ENCODE peak calls at places on chromosome 6, in six cellular contexts. One of them, this sample, is unnamed.
A peak's percentile ranks its signal among the peaks of the same experiment; 100 is the strongest.

GRCh38 chr6:27293436-27294152 is 18.5 kb downstream of the POM121L2 start:
- DNase-seq in cardiac muscle cell: peak; percentile 25
- DNase-seq in foreskin keratinocyte: peak; percentile 86
- DNase-seq in GM23338: peak; percentile 74
- DNase-seq in left ventricle myocardium inferior: no peak
- DNase-seq in SK-N-SH: no peak
- DNase-seq in this sample: no peak

GRCh38 chr6:19864285-19864684 is 27.1 kb downstream of the ID4 start:
- DNase-seq in left ventricle myocardium inferior: no peak
- DNase-seq in cardiac muscle cell: no peak
- DNase-seq in GM23338: no peak
- DNase-seq in foreskin keratinocyte: no peak
- DNase-seq in SK-N-SH: no peak
- DNase-seq in this sample: no peak

GRCh38 chr6:158854214-158855101 is 35.3 kb upstream of the EZR start:
- DNase-seq in GM23338: peak; percentile 72
- DNase-seq in cardiac muscle cell: no peak
- DNase-seq in foreskin keratinocyte: peak; percentile 64
- DNase-seq in SK-N-SH: no peak
- DNase-seq in left ventricle myocardium inferior: no peak
- DNase-seq in this sample: no peak

GRCh38 chr6:106510090-106510970 is 119.0 kb downstream of the RTN4IP1 start:
- DNase-seq in SK-N-SH: peak; percentile 68
- DNase-seq in left ventricle myocardium inferior: peak; percentile 36
- DNase-seq in GM23338: peak; percentile 71
- DNase-seq in foreskin keratinocyte: peak; percentile 85
- DNase-seq in cardiac muscle cell: peak; percentile 42
- DNase-seq in this sample: peak; percentile 66

GRCh38 chr6:40343318-40343886 is 243.8 kb downstream of the LRFN2 start:
- DNase-seq in SK-N-SH: peak; percentile 4
- DNase-seq in foreskin keratinocyte: peak; percentile 10
- DNase-seq in GM23338: no peak
- DNase-seq in left ventricle myocardium inferior: no peak
- DNase-seq in cardiac muscle cell: no peak
- DNase-seq in this sample: peak; percentile 8

GRCh38 chr6:28117386-28118050 is 6.9 kb upstream of the ZSCAN16 start:
- DNase-seq in GM23338: peak; percentile 12
- DNase-seq in SK-N-SH: no peak
- DNase-seq in left ventricle myocardium inferior: no peak
- DNase-seq in cardiac muscle cell: no peak
- DNase-seq in foreskin keratinocyte: no peak
- DNase-seq in this sample: no peak

GRCh38 chr6:27650620-27651370 is 177.9 kb upstream of the ZNF184 start:
- DNase-seq in SK-N-SH: peak; percentile 61
- DNase-seq in left ventricle myocardium inferior: no peak
- DNase-seq in foreskin keratinocyte: peak; percentile 80
- DNase-seq in cardiac muscle cell: peak; percentile 74
- DNase-seq in GM23338: peak; percentile 91
- DNase-seq in this sample: no peak

GRCh38 chr6:54801669-54802068 is 44.9 kb upstream of the FAM83B start:
- DNase-seq in GM23338: no peak
- DNase-seq in left ventricle myocardium inferior: no peak
- DNase-seq in foreskin keratinocyte: peak; percentile 86
- DNase-seq in SK-N-SH: no peak
- DNase-seq in cardiac muscle cell: no peak
- DNase-seq in this sample: no peak

GRCh38 chr6:114007451-114007953 is 36.6 kb upstream of the HDAC2 start:
- DNase-seq in left ventricle myocardium inferior: no peak
- DNase-seq in SK-N-SH: no peak
- DNase-seq in GM23338: peak; percentile 12
- DNase-seq in cardiac muscle cell: no peak
- DNase-seq in foreskin keratinocyte: no peak
- DNase-seq in this sample: no peak

GRCh38 chr6:116483616-116484015 is 22.4 kb downstream of the CALHM6 start:
- DNase-seq in SK-N-SH: no peak
- DNase-seq in left ventricle myocardium inferior: no peak
- DNase-seq in cardiac muscle cell: no peak
- DNase-seq in GM23338: no peak
- DNase-seq in foreskin keratinocyte: no peak
- DNase-seq in this sample: no peak

GRCh38 chr6:170166511-170167122 is 124.3 kb downstream of the DLL1 start:
- DNase-seq in GM23338: no peak
- DNase-seq in cardiac muscle cell: no peak
- DNase-seq in foreskin keratinocyte: no peak
- DNase-seq in SK-N-SH: no peak
- DNase-seq in left ventricle myocardium inferior: peak; percentile 35
- DNase-seq in this sample: no peak

GRCh38 chr6:121453191-121453590 is 17.7 kb downstream of the GJA1 start:
- DNase-seq in left ventricle myocardium inferior: no peak
- DNase-seq in foreskin keratinocyte: no peak
- DNase-seq in SK-N-SH: no peak
- DNase-seq in cardiac muscle cell: no peak
- DNase-seq in GM23338: no peak
- DNase-seq in this sample: no peak

GRCh38 chr6:122048570-122048969 is 350.9 kb upstream of the HSF2 start:
- DNase-seq in foreskin keratinocyte: no peak
- DNase-seq in SK-N-SH: no peak
- DNase-seq in cardiac muscle cell: no peak
- DNase-seq in left ventricle myocardium inferior: no peak
- DNase-seq in GM23338: no peak
- DNase-seq in this sample: no peak

GRCh38 chr6:166087246-166087645 is 80.4 kb downstream of the TBXT start:
- DNase-seq in cardiac muscle cell: no peak
- DNase-seq in SK-N-SH: no peak
- DNase-seq in left ventricle myocardium inferior: no peak
- DNase-seq in GM23338: no peak
- DNase-seq in foreskin keratinocyte: no peak
- DNase-seq in this sample: no peak

GRCh38 chr6:57423468-57423867 is 106.0 kb downstream of the PRIM2 start:
- DNase-seq in cardiac muscle cell: no peak
- DNase-seq in SK-N-SH: no peak
- DNase-seq in left ventricle myocardium inferior: no peak
- DNase-seq in foreskin keratinocyte: no peak
- DNase-seq in GM23338: peak; percentile 96
- DNase-seq in this sample: no peak

GRCh38 chr6:159577564-159577963 is 115.5 kb downstream of the SOD2 start:
- DNase-seq in left ventricle myocardium inferior: no peak
- DNase-seq in foreskin keratinocyte: peak; percentile 53
- DNase-seq in cardiac muscle cell: no peak
- DNase-seq in GM23338: no peak
- DNase-seq in SK-N-SH: no peak
- DNase-seq in this sample: no peak

GRCh38 chr6:105733556-105734162 is 330.8 kb upstream of the PREP start:
- DNase-seq in GM23338: peak; percentile 79
- DNase-seq in foreskin keratinocyte: peak; percentile 44
- DNase-seq in cardiac muscle cell: peak; percentile 8
- DNase-seq in SK-N-SH: peak; percentile 1
- DNase-seq in left ventricle myocardium inferior: no peak
- DNase-seq in this sample: no peak

GRCh38 chr6:14681699-14682487 is 564.0 kb upstream of the JARID2 start:
- DNase-seq in left ventricle myocardium inferior: no peak
- DNase-seq in foreskin keratinocyte: no peak
- DNase-seq in cardiac muscle cell: no peak
- DNase-seq in GM23338: no peak
- DNase-seq in SK-N-SH: no peak
- DNase-seq in this sample: no peak

GRCh38 chr6:122068291-122068769 is 331.1 kb upstream of the HSF2 start:
- DNase-seq in SK-N-SH: no peak
- DNase-seq in foreskin keratinocyte: no peak
- DNase-seq in cardiac muscle cell: no peak
- DNase-seq in GM23338: no peak
- DNase-seq in left ventricle myocardium inferior: no peak
- DNase-seq in this sample: no peak

GRCh38 chr6:128282956-128283355 is 237.4 kb downstream of the PTPRK start:
- DNase-seq in cardiac muscle cell: peak; percentile 83
- DNase-seq in GM23338: peak; percentile 42
- DNase-seq in foreskin keratinocyte: no peak
- DNase-seq in left ventricle myocardium inferior: no peak
- DNase-seq in SK-N-SH: no peak
- DNase-seq in this sample: no peak

GRCh38 chr6:150273457-150274309 is 95.1 kb upstream of the IYD start:
- DNase-seq in foreskin keratinocyte: no peak
- DNase-seq in left ventricle myocardium inferior: no peak
- DNase-seq in cardiac muscle cell: no peak
- DNase-seq in SK-N-SH: no peak
- DNase-seq in GM23338: no peak
- DNase-seq in this sample: no peak

GRCh38 chr6:31621991-31622390 is 1.5 kb downstream of the PRRC2A start:
- DNase-seq in GM23338: no peak
- DNase-seq in cardiac muscle cell: no peak
- DNase-seq in SK-N-SH: peak; percentile 33
- DNase-seq in foreskin keratinocyte: peak; percentile 17
- DNase-seq in left ventricle myocardium inferior: no peak
- DNase-seq in this sample: no peak

GRCh38 chr6:153207041-153207440 is 76.0 kb upstream of the RGS17 start:
- DNase-seq in left ventricle myocardium inferior: no peak
- DNase-seq in GM23338: no peak
- DNase-seq in SK-N-SH: no peak
- DNase-seq in cardiac muscle cell: no peak
- DNase-seq in foreskin keratinocyte: no peak
- DNase-seq in this sample: no peak

GRCh38 chr6:31794866-31795615 is 511 bp downstream of the VARS1 start:
- DNase-seq in cardiac muscle cell: peak; percentile 29
- DNase-seq in GM23338: peak; percentile 27
- DNase-seq in left ventricle myocardium inferior: no peak
- DNase-seq in foreskin keratinocyte: peak; percentile 53
- DNase-seq in SK-N-SH: peak; percentile 80
- DNase-seq in this sample: no peak

GRCh38 chr6:32969685-32970412 is 1.5 kb downstream of the BRD2 start:
- DNase-seq in left ventricle myocardium inferior: peak; percentile 77
- DNase-seq in foreskin keratinocyte: peak; percentile 95
- DNase-seq in GM23338: peak; percentile 88
- DNase-seq in cardiac muscle cell: peak; percentile 79
- DNase-seq in SK-N-SH: peak; percentile 35
- DNase-seq in this sample: peak; percentile 75

GRCh38 chr6:11221623-11222384 is 10.7 kb downstream of the NEDD9 start:
- DNase-seq in cardiac muscle cell: no peak
- DNase-seq in foreskin keratinocyte: no peak
- DNase-seq in GM23338: no peak
- DNase-seq in SK-N-SH: peak; percentile 63
- DNase-seq in left ventricle myocardium inferior: no peak
- DNase-seq in this sample: no peak

GRCh38 chr6:115398607-115399006 is 662.1 kb downstream of the FRK start:
- DNase-seq in SK-N-SH: no peak
- DNase-seq in foreskin keratinocyte: no peak
- DNase-seq in left ventricle myocardium inferior: no peak
- DNase-seq in cardiac muscle cell: no peak
- DNase-seq in GM23338: no peak
- DNase-seq in this sample: no peak

GRCh38 chr6:17941318-17941717 is 46.1 kb downstream of the KIF13A start:
- DNase-seq in left ventricle myocardium inferior: no peak
- DNase-seq in GM23338: no peak
- DNase-seq in foreskin keratinocyte: no peak
- DNase-seq in cardiac muscle cell: no peak
- DNase-seq in SK-N-SH: no peak
- DNase-seq in this sample: no peak

DNA sequence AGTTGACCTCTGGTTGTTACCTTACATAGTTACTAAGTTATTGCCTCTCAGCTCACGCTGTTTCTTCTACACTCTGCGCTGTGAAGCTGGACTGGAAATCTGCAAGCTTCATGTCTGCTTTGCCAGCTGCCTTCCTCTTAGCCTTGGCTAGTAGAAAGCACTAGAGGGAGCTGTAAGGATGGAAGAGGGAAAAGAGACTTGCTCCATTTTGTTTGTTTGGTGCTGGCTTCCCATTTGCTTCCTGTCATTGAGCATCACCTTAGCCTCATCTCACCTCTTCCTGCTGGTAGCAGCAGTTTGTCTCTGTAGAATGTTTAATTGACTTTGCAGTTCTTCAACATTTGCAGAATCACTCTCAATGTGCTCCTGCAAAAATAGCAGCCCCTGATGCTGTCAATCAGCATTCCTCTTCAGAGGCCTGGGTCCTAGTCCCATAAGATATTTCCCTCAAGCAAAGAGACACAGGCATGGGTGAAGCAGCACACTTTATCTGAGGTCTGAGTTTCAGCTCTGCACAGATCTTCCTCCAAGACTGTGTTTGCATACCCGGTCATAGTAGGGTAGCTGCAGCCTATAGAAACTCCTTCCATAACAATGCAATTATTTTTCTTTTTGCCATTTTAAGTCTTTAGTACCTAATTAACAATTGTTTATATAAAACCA is 302.2 kb upstream of the EPHA7 start:
- DNase-seq in left ventricle myocardium inferior: no peak
- DNase-seq in GM23338: peak; percentile 91
- DNase-seq in foreskin keratinocyte: no peak
- DNase-seq in SK-N-SH: no peak
- DNase-seq in cardiac muscle cell: peak; percentile 60
- DNase-seq in this sample: no peak
- TF ChIP-seq CTCF in left ventricle myocardium inferior: peak; percentile 50
- TF ChIP-seq CTCF in GM23338: peak; percentile 97
- TF ChIP-seq CTCF in foreskin keratinocyte: no peak
- TF ChIP-seq CTCF in SK-N-SH: peak; percentile 47
- TF ChIP-seq CTCF in cardiac muscle cell: peak; percentile 57
- TF ChIP-seq CTCF in this sample: no peak

GRCh38 chr6:5763871-5764270 is 242.9 kb downstream of the NRN1 start:
- DNase-seq in left ventricle myocardium inferior: no peak
- DNase-seq in GM23338: no peak
- DNase-seq in cardiac muscle cell: no peak
- DNase-seq in SK-N-SH: no peak
- DNase-seq in foreskin keratinocyte: no peak
- DNase-seq in this sample: no peak
- H3K27ac ChIP-seq in left ventricle myocardium inferior: peak overlapping the region; percentile 91
- H3K27ac ChIP-seq in GM23338: no peak overlapping the region
- H3K27ac ChIP-seq in cardiac muscle cell: no peak overlapping the region
- H3K27ac ChIP-seq in SK-N-SH: peak overlapping the region; percentile 4
- H3K27ac ChIP-seq in foreskin keratinocyte: no peak overlapping the region
- H3K27ac ChIP-seq in this sample: no peak overlapping the region

DNA sequence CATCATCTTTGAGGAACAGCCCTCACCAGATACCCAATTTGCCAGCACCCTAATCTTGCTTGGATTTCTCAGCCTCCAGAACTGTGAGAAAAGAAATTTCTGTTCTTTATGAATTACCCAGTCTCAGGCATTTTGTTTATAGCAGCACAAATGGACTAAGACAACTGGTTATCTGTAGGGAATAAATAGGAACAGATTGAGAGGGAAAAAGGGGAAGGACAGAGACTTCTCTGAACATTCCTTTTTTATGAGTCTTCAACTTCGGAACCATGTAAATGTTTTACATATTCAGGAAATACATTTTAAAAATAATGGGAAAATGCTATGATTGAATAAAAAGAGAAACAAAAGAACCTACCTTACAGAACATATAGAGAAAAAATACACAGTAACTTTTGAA is 20.9 kb downstream of the KCTD20 start:
- DNase-seq in cardiac muscle cell: no peak
- DNase-seq in foreskin keratinocyte: peak; percentile 2
- DNase-seq in SK-N-SH: no peak
- DNase-seq in GM23338: no peak
- DNase-seq in left ventricle myocardium inferior: no peak
- DNase-seq in this sample: no peak
- H3K4me1 ChIP-seq in cardiac muscle cell: peaks cover 24% of the 10 kb centered on the region
- H3K4me1 ChIP-seq in foreskin keratinocyte: peaks cover 10% of the 10 kb centered on the region
- H3K4me1 ChIP-seq in SK-N-SH: peaks cover 5% of the 10 kb centered on the region
- H3K4me1 ChIP-seq in GM23338: peaks cover 15% of the 10 kb centered on the region
- H3K4me1 ChIP-seq in left ventricle myocardium inferior: peaks cover 41% of the 10 kb centered on the region
- H3K4me1 ChIP-seq in this sample: no peaks in the 10 kb centered on the region

DNA sequence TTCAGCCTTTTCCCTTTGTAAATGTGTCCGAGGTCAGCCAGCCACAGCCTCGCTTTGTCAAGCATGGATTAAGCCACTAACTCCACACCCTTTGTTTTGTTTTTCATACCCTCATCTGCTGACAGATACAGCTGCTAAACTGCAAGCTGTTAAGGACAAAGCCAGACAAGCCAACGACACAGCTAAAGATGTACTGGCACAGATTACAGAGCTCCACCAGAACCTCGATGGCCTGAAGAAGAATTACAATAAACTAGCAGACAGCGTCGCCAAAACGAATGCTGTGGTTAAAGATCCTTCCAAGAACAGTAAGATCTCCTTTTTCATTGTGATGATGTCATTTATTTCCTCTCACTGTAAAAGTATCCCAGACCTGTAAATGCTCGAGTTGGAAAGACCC is 269.3 kb downstream of the ARHGAP18 start:
- DNase-seq in left ventricle myocardium inferior: no peak
- DNase-seq in foreskin keratinocyte: peak; percentile 29
- DNase-seq in cardiac muscle cell: peak; percentile 6
- DNase-seq in SK-N-SH: no peak
- DNase-seq in GM23338: peak; percentile 55
- DNase-seq in this sample: no peak
- TF ChIP-seq CTCF in left ventricle myocardium inferior: peak; percentile 26
- TF ChIP-seq CTCF in foreskin keratinocyte: peak; percentile 13
- TF ChIP-seq CTCF in cardiac muscle cell: no peak
- TF ChIP-seq CTCF in SK-N-SH: peak; percentile 27
- TF ChIP-seq CTCF in GM23338: peak; percentile 5
- TF ChIP-seq CTCF in this sample: no peak

This sample was measured in breast epithelium.